ENCODE peak calls at places on chromosomes 4 and X, in eight cellular contexts. D is ovary; L is cardiac muscle cell; W is RWPE2; N is CD8-positive, alpha-beta T cell; V is GM12878; I is astrocyte of the spinal cord; U is endothelial cell of umbilical vein. P is an unnamed sample.

GRCh38 chrX:153766098-153766817 is 2.2 kb downstream of the PLXNB3 start:
- DNase-seq in D (no peak), L (peak; percentile 13), W (peak; percentile 56), N (no peak), V (no peak), I (peak; percentile 73), U (peak; percentile 58), P (no peak)

GRCh38 chr4:152628128-152628527 is 51.7 kb downstream of the TMEM154 start:
- DNase-seq in D (no peak), L (no peak), W (no peak), N (no peak), V (no peak), I (no peak), U (no peak), P (no peak)

GRCh38 chrX:30741545-30741944 is 88.3 kb downstream of the GK start:
- DNase-seq in D (no peak), L (no peak), W (no peak), N (no peak), V (no peak), I (no peak), U (no peak), P (no peak)

GRCh38 chrX:41559662-41560061 is 112.5 kb downstream of the NYX start:
- DNase-seq in D (peak; percentile 44), L (no peak), W (no peak), N (no peak), V (no peak), I (peak; percentile 80), U (peak; percentile 82), P (no peak)

GRCh38 chrX:38375888-38376287 is 23.5 kb downstream of the OTC start:
- DNase-seq in D (no peak), L (peak; percentile 8), W (no peak), N (no peak), V (no peak), I (peak; percentile 3), U (peak; percentile 12), P (no peak)

GRCh38 chr4:10371869-10372471 is 85.3 kb downstream of the ZNF518B start:
- DNase-seq in D (no peak), L (no peak), W (no peak), N (no peak), V (no peak), I (no peak), U (no peak), P (no peak)

GRCh38 chr4:84432713-84433112 is 66.4 kb downstream of the NKX6-1 start:
- DNase-seq in D (no peak), L (no peak), W (no peak), N (no peak), V (no peak), I (no peak), U (no peak), P (no peak)

GRCh38 chr4:26368685-26369084 is 47.9 kb downstream of the RBPJ start:
- DNase-seq in D (no peak), L (no peak), W (no peak), N (no peak), V (no peak), I (no peak), U (no peak), P (no peak)

GRCh38 chr4:63169836-63170235 is 1239.4 kb downstream of the TECRL start:
- DNase-seq in D (no peak), L (no peak), W (no peak), N (no peak), V (no peak), I (no peak), U (no peak), P (no peak)

GRCh38 chr4:23060776-23061175 is 368.0 kb downstream of the GBA3 start:
- DNase-seq in D (no peak), L (no peak), W (no peak), N (no peak), V (no peak), I (peak; percentile 79), U (no peak), P (no peak)

GRCh38 chr4:145390566-145390965 is 91.1 kb upstream of the SMAD1 start:
- DNase-seq in D (no peak), L (no peak), W (no peak), N (no peak), V (no peak), I (no peak), U (no peak), P (no peak)

GRCh38 chr4:5378002-5378401 is 326.7 kb downstream of the STK32B start:
- DNase-seq in D (no peak), L (no peak), W (no peak), N (no peak), V (no peak), I (no peak), U (no peak), P (no peak)

GRCh38 chrX:101759000-101759399 is 99.3 kb upstream of the ARMCX2 start:
- DNase-seq in D (no peak), L (peak; percentile 63), W (no peak), N (no peak), V (no peak), I (peak; percentile 43), U (peak; percentile 69), P (peak; percentile 28)
- TF ChIP-seq CTCF in D (no peak), L (peak; percentile 35), W (peak; percentile 40), N (peak; percentile 46), V (peak; percentile 30), I (peak; percentile 40), U (peak; percentile 30), P (peak; percentile 32)

GRCh38 chr4:92303621-92304027 is at the start of gene GRID2:
- DNase-seq in D (peak; percentile 28), L (peak; percentile 62), W (peak; percentile 43), N (no peak), V (no peak), I (peak; percentile 28), U (peak; percentile 10), P (no peak)

GRCh38 chr4:92304636-92305035 is 870 bp downstream of the GRID2 start:
- DNase-seq in D (no peak), L (peak; percentile 20), W (no peak), N (no peak), V (no peak), I (peak; percentile 16), U (no peak), P (no peak)

GRCh38 chr4:92304073-92304472 is 307 bp downstream of the GRID2 start:
- DNase-seq in D (no peak), L (peak; percentile 9), W (no peak), N (no peak), V (no peak), I (no peak), U (no peak), P (no peak)

GRCh38 chr4:92305878-92306520 is 2.2 kb downstream of the GRID2 start:
- DNase-seq in D (no peak), L (peak; percentile 37), W (no peak), N (no peak), V (no peak), I (no peak), U (no peak), P (no peak)

GRCh38 chr4:92305148-92305877 is 1.5 kb downstream of the GRID2 start:
- DNase-seq in D (peak; percentile 53), L (peak; percentile 87), W (peak; percentile 74), N (no peak), V (no peak), I (peak; percentile 73), U (peak; percentile 67), P (no peak)
- H3K4me3 ChIP-seq in D (peak overlapping the region; percentile 20), L (peak overlapping the region; percentile 47), W (peak overlapping the region; percentile 19), N (no peak overlapping the region), V (no peak overlapping the region), I (peak overlapping the region; percentile 36), U (peak overlapping the region; percentile 36), P (peak overlapping the region; percentile 23)

DNA sequence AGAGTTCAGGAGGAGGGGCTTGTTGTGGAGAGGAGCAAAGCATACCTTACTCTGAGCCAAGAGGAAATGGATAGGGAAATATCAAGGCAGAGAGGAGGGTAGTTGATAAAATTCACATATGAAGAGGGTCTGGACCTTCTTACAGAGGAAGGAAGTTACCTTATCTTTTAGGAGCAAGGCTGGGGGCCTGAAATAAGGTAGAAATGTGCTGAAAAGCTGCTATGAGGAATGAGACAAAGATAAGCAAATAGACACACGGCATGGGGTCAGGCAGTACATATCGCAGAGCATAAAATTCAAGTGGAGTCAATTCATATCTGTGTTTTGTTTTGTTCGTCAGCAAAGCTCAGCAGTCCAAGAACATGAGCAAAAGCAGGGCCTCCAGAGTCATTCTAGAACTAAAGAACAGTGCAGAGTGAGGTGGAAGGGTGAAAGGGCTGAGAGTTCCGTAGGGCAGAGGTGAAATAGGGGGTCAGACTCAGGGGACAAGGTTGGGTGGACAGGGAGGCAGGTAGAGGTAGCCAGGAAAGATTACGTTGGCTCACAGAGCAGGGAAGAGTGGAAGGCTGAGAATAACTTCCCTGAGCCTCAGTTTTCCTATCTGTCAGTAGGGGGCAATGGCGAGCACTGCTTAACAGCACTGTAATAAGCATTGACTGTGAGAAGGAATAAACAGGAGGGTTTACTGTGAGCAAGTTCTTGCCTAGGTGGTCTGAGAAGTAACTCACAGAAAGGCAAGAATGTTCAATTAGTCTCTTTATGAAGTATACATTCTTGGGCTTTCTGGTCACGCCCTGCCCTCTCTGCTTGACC is 9.2 kb downstream of the VSIG4 start:
- DNase-seq in D (no peak), L (peak; percentile 15), W (no peak), N (no peak), V (no peak), I (no peak), U (peak; percentile 1), P (no peak)
- TF ChIP-seq CTCF in D (no peak), L (peak; percentile 59), W (peak; percentile 11), N (peak; percentile 46), V (peak; percentile 78), I (peak; percentile 48), U (peak; percentile 31), P (peak; percentile 45)

GRCh38 chr4:125573368-125573767 is 258.6 kb downstream of the FAT4 start:
- DNase-seq in D (no peak), L (no peak), W (no peak), N (no peak), V (no peak), I (no peak), U (no peak), P (no peak)
- H3K4me3 ChIP-seq in D (no peak overlapping the region), L (no peak overlapping the region), W (no peak overlapping the region), N (no peak overlapping the region), V (no peak overlapping the region), I (no peak overlapping the region), U (no peak overlapping the region), P (no peak overlapping the region)